ENCODE peak calls at places on chromosomes 2 and 18, in six cellular contexts. Z, H, B, U, Y and P are unnamed samples.

GRCh38 chr2:209661286-209661685 is 110.3 kb upstream of the UNC80 start:
- DNase-seq in Z (no peak), H (no peak), B (no peak), U (no peak), Y (no peak), P (no peak)

GRCh38 chr2:180524458-180524857 is 455.9 kb upstream of the UBE2E3 start:
- DNase-seq in Z (no peak), H (no peak), B (no peak), U (no peak), Y (no peak), P (no peak)

GRCh38 chr2:41698787-41699422 is 348.9 kb upstream of the PKDCC start:
- DNase-seq in Z (peak), H (no peak), B (no peak), U (no peak), Y (no peak), P (no peak)

GRCh38 chr2:109470121-109470921 is 143.4 kb downstream of the SEPTIN10 start:
- DNase-seq in Z (peak), H (no peak), B (no peak), U (no peak), Y (no peak), P (peak)

GRCh38 chr18:29588446-29589100 is 1411.6 kb upstream of the CDH2 start:
- DNase-seq in Z (no peak), H (no peak), B (no peak), U (no peak), Y (no peak), P (no peak)

GRCh38 chr2:168378960-168379669 is 77.0 kb upstream of the CERS6 start:
- DNase-seq in Z (no peak), H (no peak), B (no peak), U (no peak), Y (no peak), P (no peak)

GRCh38 chr2:207502199-207502598 is 27.6 kb upstream of the CREB1 start:
- DNase-seq in Z (no peak), H (no peak), B (no peak), U (no peak), Y (no peak), P (no peak)

GRCh38 chr2:173667014-173667413 is 298.2 kb downstream of the SP3 start:
- DNase-seq in Z (no peak), H (no peak), B (no peak), U (no peak), Y (no peak), P (no peak)

GRCh38 chr2:126749537-126749936 is 93.6 kb downstream of the GYPC start:
- DNase-seq in Z (no peak), H (no peak), B (peak), U (no peak), Y (no peak), P (peak)

GRCh38 chr2:55779459-55780421 is 86.1 kb upstream of the PNPT1 start:
- DNase-seq in Z (no peak), H (peak), B (no peak), U (no peak), Y (no peak), P (no peak)

GRCh38 chr2:239959059-239959971 is 65.8 kb downstream of the NDUFA10 start:
- DNase-seq in Z (peak), H (no peak), B (no peak), U (no peak), Y (no peak), P (no peak)
- TF ChIP-seq CTCF in Z (no peak), H (no peak), B (no peak), U (no peak), Y (no peak), P (no peak)

DNA sequence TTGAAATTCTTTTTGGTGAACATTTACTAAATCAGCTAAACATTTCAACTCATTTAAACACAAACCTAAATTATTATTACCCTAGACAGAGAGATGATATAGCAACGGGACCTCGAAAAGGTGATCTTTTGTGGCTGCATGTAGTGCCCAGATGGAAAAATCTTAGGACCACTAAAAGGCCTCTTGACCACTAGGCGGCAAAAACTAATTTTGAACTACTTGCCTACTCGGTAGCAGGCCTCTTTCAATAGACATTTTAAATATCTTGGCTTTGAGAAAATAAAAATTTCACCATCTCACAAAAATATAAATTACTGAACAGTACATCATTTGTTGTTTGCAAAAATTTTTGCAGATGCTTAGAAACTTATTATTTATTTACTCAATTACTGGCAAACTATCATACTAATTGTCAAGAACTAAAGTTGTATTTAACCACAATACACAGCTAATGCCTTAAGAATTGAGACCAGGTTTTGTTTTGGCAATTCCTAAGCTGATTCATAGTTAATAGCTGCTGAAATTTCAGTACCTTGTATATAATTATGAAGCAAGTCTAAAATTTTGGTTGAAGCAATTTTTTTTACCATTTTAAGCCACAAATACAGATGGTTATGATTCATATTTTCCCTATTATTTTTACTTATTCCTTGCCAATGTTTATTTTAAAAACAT is 9.4 kb downstream of the COL3A1 start:
- DNase-seq in Z (no peak), H (no peak), B (no peak), U (no peak), Y (no peak), P (no peak)
- TF ChIP-seq CTCF in Z (no peak), H (no peak), B (peak), U (peak), Y (no peak), P (no peak)

GRCh38 chr2:46367286-46367685 is 70.1 kb downstream of the EPAS1 start:
- DNase-seq in Z (no peak), H (no peak), B (no peak), U (no peak), Y (no peak), P (no peak)

GRCh38 chr2:46366675-46367067 is 69.5 kb downstream of the EPAS1 start:
- DNase-seq in Z (no peak), H (no peak), B (no peak), U (no peak), Y (no peak), P (no peak)

GRCh38 chr2:46368416-46368815 is 71.2 kb downstream of the EPAS1 start:
- DNase-seq in Z (no peak), H (no peak), B (no peak), U (no peak), Y (no peak), P (no peak)

GRCh38 chr2:46364797-46365457 is 67.7 kb downstream of the EPAS1 start:
- DNase-seq in Z (peak), H (peak), B (no peak), U (no peak), Y (no peak), P (no peak)

GRCh38 chr2:46365913-46366674 is 68.9 kb downstream of the EPAS1 start:
- DNase-seq in Z (peak), H (peak), B (no peak), U (no peak), Y (no peak), P (no peak)
- TF ChIP-seq CTCF in Z (peak), H (peak), B (peak), U (peak), Y (peak), P (no peak)

DNA sequence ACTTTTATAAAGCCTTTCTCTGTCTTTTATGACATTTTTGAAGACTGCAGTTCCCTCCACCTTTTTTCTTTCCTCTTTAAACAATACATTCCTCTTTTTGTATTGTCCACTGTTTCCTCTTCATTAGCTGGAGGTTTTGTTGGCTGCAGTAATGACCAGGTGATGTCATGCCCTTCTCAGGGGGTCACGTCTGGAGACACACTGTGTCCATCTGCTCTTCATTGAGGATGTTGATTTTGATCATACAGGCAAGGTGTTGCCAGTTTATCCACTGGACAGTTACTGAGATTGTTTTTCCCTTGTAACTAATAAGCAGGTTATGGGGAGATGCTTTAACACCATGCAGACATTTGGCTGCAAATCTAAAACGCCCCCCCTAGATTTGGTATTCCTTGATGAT is 19.8 kb downstream of the ZNF407 start:
- DNase-seq in Z (no peak), H (no peak), B (no peak), U (no peak), Y (no peak), P (no peak)
- TF ChIP-seq CTCF in Z (no peak), H (no peak), B (no peak), U (no peak), Y (no peak), P (no peak)

GRCh38 chr18:62236252-62236651 is 49.2 kb downstream of the RELCH start:
- DNase-seq in Z (no peak), H (no peak), B (no peak), U (no peak), Y (no peak), P (no peak)

GRCh38 chr18:62245177-62245576 is 58.1 kb downstream of the RELCH start:
- DNase-seq in Z (no peak), H (no peak), B (no peak), U (no peak), Y (no peak), P (no peak)

GRCh38 chr18:62242955-62243354 is 55.9 kb downstream of the RELCH start:
- DNase-seq in Z (no peak), H (no peak), B (no peak), U (no peak), Y (no peak), P (no peak)

DNA sequence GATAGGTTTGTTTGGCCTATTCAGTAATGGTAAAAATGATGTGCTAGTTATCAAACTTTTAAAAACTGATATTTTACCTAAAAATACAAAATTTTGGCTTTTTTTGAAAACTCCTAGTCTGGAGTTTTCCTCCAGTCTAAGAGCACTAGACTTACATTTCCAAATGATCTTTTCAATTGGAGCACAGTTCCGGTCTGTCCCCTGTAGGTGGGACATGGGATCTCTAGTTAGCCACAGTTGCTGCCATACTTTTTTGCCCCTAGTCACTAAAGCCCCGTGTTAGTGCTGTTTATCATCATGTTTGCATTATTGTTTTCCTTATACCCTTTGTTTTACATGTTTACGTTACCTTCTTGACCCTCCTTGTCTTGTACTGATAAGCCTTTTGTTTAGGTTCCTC is 52.4 kb downstream of the RELCH start:
- DNase-seq in Z (no peak), H (no peak), B (no peak), U (no peak), Y (no peak), P (no peak)
- TF ChIP-seq CTCF in Z (no peak), H (no peak), B (no peak), U (no peak), Y (no peak), P (no peak)

GRCh38 chr2:216339456-216340279 is 32.6 kb downstream of the MARCHF4 start:
- DNase-seq in Z (peak), H (no peak), B (no peak), U (no peak), Y (no peak), P (no peak)
- TF ChIP-seq CTCF in Z (no peak), H (no peak), B (no peak), U (no peak), Y (no peak), P (no peak)